ENCODE peak calls at places on chromosomes 6 and 20, in ten cellular contexts. X is fibroblast of mammary gland; G is GM20000; O is mucosa of descending colon; K is CD4-positive, alpha-beta T cell; H is prostate gland; J is upper lobe of left lung; T is ovary; M is IMR-90; C is uterus. A is an unnamed sample.

GRCh38 chr6:163120223-163120622 is 294.3 kb upstream of the QKI start:
- DNase-seq in G (no peak), M (no peak), X (no peak), C (no peak), H (no peak), K (no peak), T (no peak), O (no peak), J (no peak), A (no peak)

GRCh38 chr20:8476023-8476422 is 344.0 kb downstream of the PLCB1 start:
- DNase-seq in O (no peak), K (no peak), C (no peak), T (no peak), X (peak), M (peak), G (no peak), H (no peak), J (peak), A (no peak)

GRCh38 chr6:31971279-31971992 is 502 bp downstream of the DXO start:
- DNase-seq in J (no peak), X (no peak), O (peak), G (no peak), K (no peak), M (no peak), H (no peak), C (no peak), T (no peak), A (no peak)

GRCh38 chr6:12232821-12233220 is 57.3 kb upstream of the EDN1 start:
- DNase-seq in T (no peak), X (no peak), K (no peak), C (no peak), H (no peak), J (no peak), M (no peak), O (no peak), G (no peak), A (no peak)

GRCh38 chr6:83474309-83474708 is 38.0 kb upstream of the PRSS35 start:
- DNase-seq in H (no peak), X (peak), M (peak), K (no peak), J (no peak), T (no peak), C (no peak), G (no peak), O (no peak), A (no peak)

GRCh38 chr6:135974416-135974815 is 122.9 kb downstream of the PDE7B start:
- DNase-seq in T (no peak), G (no peak), H (no peak), M (no peak), J (no peak), X (no peak), K (no peak), O (no peak), C (no peak), A (no peak)

GRCh38 chr20:45752747-45753146 is 30.6 kb downstream of the SPINT4 start:
- DNase-seq in M (peak), G (peak), H (no peak), X (peak), J (no peak), K (no peak), O (no peak), C (no peak), T (no peak), A (no peak)

GRCh38 chr20:35404614-35405259 is 7.0 kb downstream of the UQCC1 start:
- DNase-seq in M (no peak), K (no peak), J (no peak), C (no peak), T (no peak), O (no peak), X (no peak), G (peak), H (no peak), A (no peak)

GRCh38 chr20:9514461-9515210 is at the start of gene LAMP5:
- DNase-seq in H (no peak), G (no peak), T (no peak), C (no peak), K (no peak), J (no peak), M (peak), X (peak), O (no peak), A (peak)

GRCh38 chr6:156497618-156498017 is 279.6 kb upstream of the ARID1B start:
- DNase-seq in O (no peak), X (no peak), H (no peak), J (no peak), G (no peak), M (no peak), T (no peak), C (no peak), K (no peak), A (no peak)

GRCh38 chr6:168908166-168908565 is 345.5 kb downstream of the THBS2 start:
- DNase-seq in K (no peak), T (no peak), H (no peak), M (peak), O (no peak), X (peak), J (no peak), G (no peak), C (no peak), A (no peak)

GRCh38 chr6:41577356-41577864 is 31.2 kb downstream of the FOXP4 start:
- DNase-seq in H (no peak), J (no peak), G (no peak), K (no peak), M (no peak), T (no peak), C (no peak), O (no peak), X (no peak), A (no peak)

GRCh38 chr20:35791823-35792222 is 20.0 kb downstream of the PHF20 start:
- DNase-seq in T (no peak), X (peak), J (peak), K (no peak), G (no peak), O (no peak), M (peak), H (no peak), C (no peak), A (no peak)

GRCh38 chr6:79079425-79080130 is 1.5 kb upstream of the PHIP start:
- DNase-seq in M (peak), C (no peak), J (no peak), G (no peak), T (no peak), H (no peak), K (no peak), O (no peak), X (peak), A (no peak)

GRCh38 chr6:148509152-148509571 is 166.5 kb downstream of the SASH1 start:
- DNase-seq in H (no peak), O (no peak), X (peak), M (peak), T (no peak), J (no peak), G (no peak), C (no peak), K (no peak), A (no peak)

GRCh38 chr6:107965746-107966145 is 7.7 kb upstream of the SEC63 start:
- DNase-seq in T (no peak), K (no peak), G (no peak), M (peak), C (no peak), J (no peak), O (no peak), H (no peak), X (peak), A (no peak)

GRCh38 chr6:85764844-85765243 is 122.2 kb upstream of the SYNCRIP start:
- DNase-seq in K (no peak), T (no peak), O (no peak), H (no peak), X (peak), G (no peak), C (no peak), M (peak), J (no peak), A (no peak)

GRCh38 chr6:37182736-37183590 is 13.0 kb downstream of the PIM1 start:
- DNase-seq in H (no peak), K (peak), O (no peak), G (peak), J (peak), T (no peak), M (no peak), C (no peak), X (no peak), A (no peak)

GRCh38 chr6:33824461-33825154 is 20.8 kb upstream of the MLN start:
- DNase-seq in M (peak), J (peak), T (no peak), H (no peak), K (no peak), C (peak), O (peak), G (no peak), X (no peak), A (no peak)

GRCh38 chr6:131510094-131510493 is 62.9 kb upstream of the ARG1 start:
- DNase-seq in G (peak), M (no peak), H (no peak), K (no peak), T (no peak), X (no peak), O (no peak), C (no peak), J (no peak), A (no peak)

GRCh38 chr6:35203680-35204079 is 10.1 kb upstream of the SCUBE3 start:
- DNase-seq in H (no peak), C (no peak), T (no peak), J (no peak), O (no peak), K (no peak), G (no peak), M (no peak), X (peak), A (no peak)

GRCh38 chr6:125953502-125953875 is 3.1 kb upstream of the HINT3 start:
- DNase-seq in K (no peak), H (no peak), T (no peak), G (no peak), J (peak), M (no peak), O (peak), C (no peak), X (no peak), A (no peak)

GRCh38 chr20:40865095-40865494 is 163.5 kb upstream of the TOP1 start:
- DNase-seq in G (no peak), O (no peak), H (no peak), X (no peak), J (no peak), T (no peak), C (no peak), K (no peak), M (no peak), A (no peak)

GRCh38 chr6:51049983-51050877 is 231.6 kb downstream of the TFAP2B start:
- DNase-seq in T (no peak), G (no peak), O (no peak), M (no peak), H (no peak), C (no peak), X (peak), J (no peak), K (no peak), A (no peak)

GRCh38 chr6:16512585-16513109 is 248.6 kb downstream of the ATXN1 start:
- DNase-seq in J (no peak), M (no peak), X (no peak), O (no peak), K (no peak), G (no peak), C (no peak), H (no peak), T (no peak), A (no peak)

GRCh38 chr20:14820771-14821170 is 483.4 kb upstream of the FLRT3 start:
- DNase-seq in T (no peak), J (no peak), G (no peak), X (no peak), K (no peak), C (no peak), H (peak), O (no peak), M (no peak), A (no peak)

GRCh38 chr6:34239893-34240292 is 3.2 kb downstream of the HMGA1 start:
- DNase-seq in X (no peak), T (peak), C (no peak), H (no peak), K (no peak), O (no peak), G (peak), M (no peak), J (no peak), A (no peak)

GRCh38 chr6:167742719-167743303 is 83.9 kb upstream of the AFDN start:
- DNase-seq in J (no peak), X (peak), M (no peak), C (no peak), O (no peak), G (no peak), K (no peak), T (no peak), H (no peak), A (no peak)

GRCh38 chr6:116667620-116668019 is 946 bp downstream of the ZUP1 start:
- DNase-seq in K (no peak), T (no peak), O (no peak), M (no peak), J (no peak), C (no peak), X (no peak), G (no peak), H (no peak), A (no peak)

GRCh38 chr6:137248702-137249101 is 29.5 kb upstream of the IFNGR1 start:
- DNase-seq in J (peak), M (no peak), X (no peak), K (no peak), T (no peak), H (no peak), O (no peak), G (no peak), C (no peak), A (no peak)

GRCh38 chr20:18019068-18019467 is 38.6 kb downstream of the OVOL2 start:
- DNase-seq in M (peak), J (no peak), O (no peak), T (no peak), H (no peak), G (peak), K (no peak), C (no peak), X (peak), A (no peak)

GRCh38 chr6:31090973-31091364 is 21.4 kb downstream of the C6orf15 start:
- DNase-seq in K (no peak), H (no peak), M (no peak), J (no peak), X (no peak), O (peak), C (no peak), G (no peak), T (no peak), A (no peak)

GRCh38 chr6:141513830-141514229 is 618.9 kb upstream of the GJE1 start:
- DNase-seq in T (no peak), X (peak), C (no peak), O (no peak), J (no peak), H (no peak), G (no peak), M (no peak), K (no peak), A (no peak)

GRCh38 chr20:52031206-52031573 is 160.4 kb downstream of the ZFP64 start:
- DNase-seq in C (no peak), O (no peak), K (no peak), M (peak), G (no peak), T (no peak), H (no peak), X (peak), J (no peak), A (no peak)

GRCh38 chr20:33663161-33664084 is 1.3 kb downstream of the C20orf144 start:
- DNase-seq in H (peak), C (peak), M (peak), O (peak), G (peak), K (peak), J (peak), X (peak), T (peak), A (peak)
- TF ChIP-seq CTCF in H (peak), C (no peak), M (no peak), O (no peak), G (no peak), K (no peak), J (peak), X (no peak), T (peak), A (no peak)

DNA sequence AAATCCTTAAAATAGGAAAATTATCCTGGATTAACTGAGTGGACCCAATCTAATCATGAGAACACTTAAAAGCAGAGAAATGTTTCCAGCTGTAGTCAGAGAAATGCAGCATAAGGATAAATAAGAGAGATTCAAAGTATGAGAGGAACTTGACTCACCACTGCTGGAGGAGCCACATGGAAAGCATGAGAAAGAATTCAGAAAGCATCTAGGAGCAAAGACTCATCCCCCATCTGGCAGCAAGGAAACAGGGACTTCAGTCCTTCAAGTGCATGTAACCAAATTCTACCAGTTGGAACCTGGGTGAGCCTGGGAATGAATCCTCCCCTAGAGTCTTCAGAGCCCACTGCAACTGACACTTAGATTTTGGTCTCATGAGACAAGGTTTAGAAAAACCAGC is 33.7 kb downstream of the RNF146 start:
- DNase-seq in X (peak), K (no peak), H (no peak), G (no peak), C (no peak), M (peak), T (no peak), J (no peak), O (no peak), A (no peak)
- TF ChIP-seq CTCF in X (no peak), K (no peak), H (no peak), G (no peak), C (no peak), M (no peak), T (no peak), J (no peak), O (no peak), A (no peak)

DNA sequence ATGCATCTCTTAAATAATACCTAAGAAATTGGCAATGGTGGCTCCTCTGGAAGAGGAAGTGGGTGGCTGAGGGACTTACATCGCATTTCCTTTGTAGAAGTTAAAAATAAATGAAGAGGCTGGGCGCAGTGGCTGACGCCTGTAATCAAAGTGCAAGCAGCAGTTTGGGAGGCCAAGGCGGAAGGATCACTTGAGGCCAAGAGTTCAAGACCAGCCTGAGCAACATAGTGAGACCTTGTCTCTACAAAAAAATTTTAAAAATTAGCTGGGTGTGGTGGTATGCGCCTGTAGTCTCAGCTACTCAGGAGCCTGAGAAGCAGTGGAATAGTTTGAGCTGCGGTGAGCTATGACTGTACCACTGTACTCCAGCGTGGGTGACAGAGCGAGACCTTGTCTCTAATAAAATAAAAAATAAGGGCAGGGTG is 12.2 kb upstream of the NCOA3 start:
- DNase-seq in H (no peak), C (no peak), J (peak), K (peak), T (no peak), G (no peak), X (no peak), O (no peak), M (no peak), A (no peak)
- TF ChIP-seq CTCF in H (no peak), C (no peak), J (no peak), K (no peak), T (no peak), G (no peak), X (no peak), O (no peak), M (no peak), A (no peak)

GRCh38 chr6:124573953-124574352 is 388.3 kb upstream of the RNF217 start:
- DNase-seq in H (no peak), O (no peak), C (no peak), K (no peak), J (no peak), T (no peak), M (no peak), G (no peak), X (no peak), A (no peak)

DNA sequence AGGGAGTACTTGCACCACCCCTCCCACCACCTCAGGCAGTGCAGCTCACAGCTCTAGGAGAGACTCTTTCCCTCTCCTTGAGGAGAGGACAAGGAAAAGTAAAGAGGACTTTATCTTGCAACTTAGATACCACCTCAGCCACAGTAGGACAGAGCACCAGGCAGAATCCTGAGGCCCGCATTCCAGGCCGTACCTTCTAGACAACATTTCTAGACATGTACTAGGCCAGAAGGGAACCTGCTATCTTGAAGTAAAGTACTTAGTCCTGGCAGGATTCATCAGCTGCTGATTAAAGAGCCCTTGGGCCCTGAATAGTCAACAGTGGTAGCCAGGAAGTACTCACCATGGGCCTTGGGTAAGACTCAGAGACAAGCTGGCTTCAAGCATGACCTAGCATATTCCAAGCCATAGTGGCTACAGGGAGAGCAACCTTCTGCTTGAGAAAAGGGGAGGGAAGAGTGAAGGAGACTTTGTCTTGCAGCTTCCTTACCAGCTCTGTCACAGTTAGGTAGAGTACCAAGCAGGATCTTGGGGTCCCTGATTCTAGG is 384.4 kb upstream of the RNF217 start:
- DNase-seq in X (no peak), G (no peak), T (no peak), M (no peak), O (no peak), C (no peak), K (no peak), J (peak), H (no peak), A (no peak)
- TF ChIP-seq CTCF in X (no peak), G (no peak), T (no peak), M (no peak), O (no peak), C (no peak), K (no peak), J (no peak), H (no peak), A (no peak)

GRCh38 chr6:132751828-132752227 is 5.9 kb downstream of the VNN2 start:
- DNase-seq in X (no peak), H (no peak), K (no peak), M (no peak), J (no peak), C (no peak), O (no peak), T (no peak), G (no peak), A (no peak)
- TF ChIP-seq CTCF in X (no peak), H (no peak), K (no peak), M (no peak), J (no peak), C (no peak), O (no peak), T (no peak), G (no peak), A (no peak)

GRCh38 chr20:53413188-53413631 is 180.4 kb downstream of the ZNF217 start:
- DNase-seq in J (peak), T (peak), C (no peak), K (peak), X (no peak), M (no peak), G (peak), O (peak), H (peak), A (no peak)
- TF ChIP-seq CTCF in J (peak), T (no peak), C (no peak), K (peak), X (no peak), M (no peak), G (peak), O (no peak), H (peak), A (peak)

GRCh38 chr6:139117734-139118133 is 17.1 kb upstream of the HECA start:
- DNase-seq in G (no peak), K (no peak), T (no peak), M (no peak), J (no peak), H (no peak), C (no peak), X (no peak), O (no peak), A (no peak)
- TF ChIP-seq CTCF in G (no peak), K (no peak), T (no peak), M (peak), J (no peak), H (no peak), C (no peak), X (peak), O (no peak), A (no peak)